ENCODE peak calls at places on chromosomes 12 and 14, in eight cellular contexts. C, F, P, A, M, Q, X and N are unnamed samples.

GRCh38 chr12:24681570-24681969 is 267.3 kb downstream of the BCAT1 start:
- DNase-seq in C (no peak), F (no peak), P (peak; percentile 11), A (no peak), M (no peak), Q (no peak), X (no peak), N (no peak)

GRCh38 chr12:25866586-25867378 is 91.7 kb upstream of the RASSF8 start:
- DNase-seq in C (no peak), F (no peak), P (no peak), A (no peak), M (no peak), Q (no peak), X (no peak), N (peak; percentile 85)

GRCh38 chr12:29566441-29566840 is 69.0 kb upstream of the OVCH1 start:
- DNase-seq in C (no peak), F (no peak), P (no peak), A (no peak), M (peak; percentile 37), Q (no peak), X (no peak), N (no peak)

GRCh38 chr14:101225116-101225728 is 321.7 kb upstream of the RTL1 start:
- DNase-seq in C (no peak), F (no peak), P (no peak), A (no peak), M (no peak), Q (no peak), X (no peak), N (no peak)

GRCh38 chr12:89674326-89674942 is 34.2 kb downstream of the ATP2B1 start:
- DNase-seq in C (no peak), F (peak; percentile 61), P (no peak), A (no peak), M (no peak), Q (no peak), X (no peak), N (no peak)

GRCh38 chr14:91094772-91095171 is 19.1 kb upstream of the DGLUCY start:
- DNase-seq in C (no peak), F (no peak), P (no peak), A (no peak), M (no peak), Q (no peak), X (no peak), N (no peak)

GRCh38 chr12:117143008-117143532 is 43.9 kb upstream of the TESC start:
- DNase-seq in C (no peak), F (no peak), P (no peak), A (no peak), M (peak; percentile 83), Q (no peak), X (no peak), N (no peak)

GRCh38 chr12:96472384-96472783 is 17.0 kb upstream of the CFAP54 start:
- DNase-seq in C (no peak), F (no peak), P (no peak), A (no peak), M (no peak), Q (no peak), X (no peak), N (no peak)

GRCh38 chr12:7907009-7907408 is 29.0 kb downstream of the SLC2A3 start:
- DNase-seq in C (peak; percentile 59), F (peak; percentile 9), P (peak; percentile 6), A (no peak), M (peak; percentile 61), Q (peak; percentile 86), X (no peak), N (peak; percentile 48)

GRCh38 chr12:92255741-92256140 is 110.1 kb upstream of the BTG1 start:
- DNase-seq in C (no peak), F (no peak), P (no peak), A (no peak), M (no peak), Q (no peak), X (no peak), N (no peak)

GRCh38 chr12:71208053-71208685 is 50.4 kb upstream of the TSPAN8 start:
- DNase-seq in C (no peak), F (no peak), P (peak; percentile 6), A (no peak), M (no peak), Q (no peak), X (no peak), N (no peak)

GRCh38 chr12:19779393-19780056 is 340.2 kb downstream of the AEBP2 start:
- DNase-seq in C (no peak), F (no peak), P (no peak), A (no peak), M (no peak), Q (no peak), X (no peak), N (no peak)

GRCh38 chr12:107748472-107748871 is 12.5 kb downstream of the PRDM4 start:
- DNase-seq in C (no peak), F (no peak), P (no peak), A (no peak), M (peak; percentile 81), Q (no peak), X (no peak), N (no peak)

GRCh38 chr14:55846852-55847471 is 267.0 kb downstream of the KTN1 start:
- DNase-seq in C (no peak), F (no peak), P (no peak), A (no peak), M (peak; percentile 50), Q (no peak), X (peak; percentile 26), N (no peak)

GRCh38 chr14:90368946-90369721 is 27.7 kb upstream of the CALM1 start:
- DNase-seq in C (no peak), F (no peak), P (no peak), A (peak; percentile 6), M (peak; percentile 33), Q (no peak), X (no peak), N (no peak)

GRCh38 chr14:102951034-102951433 is 28.6 kb downstream of the AMN start:
- DNase-seq in C (no peak), F (no peak), P (no peak), A (peak; percentile 72), M (no peak), Q (no peak), X (no peak), N (no peak)

GRCh38 chr14:25371053-25371452 is 321.1 kb upstream of the STXBP6 start:
- DNase-seq in C (no peak), F (no peak), P (no peak), A (no peak), M (no peak), Q (no peak), X (no peak), N (no peak)

GRCh38 chr14:101926085-101926484 is 38.3 kb upstream of the DYNC1H1 start:
- DNase-seq in C (no peak), F (no peak), P (no peak), A (no peak), M (no peak), Q (no peak), X (no peak), N (no peak)

GRCh38 chr12:10130042-10130441 is at the start of gene CLEC7A:
- DNase-seq in C (no peak), F (no peak), P (no peak), A (no peak), M (no peak), Q (no peak), X (no peak), N (no peak)

GRCh38 chr12:96425321-96425720 is 25.1 kb upstream of the CDK17 start:
- DNase-seq in C (no peak), F (no peak), P (no peak), A (no peak), M (peak; percentile 97), Q (no peak), X (no peak), N (no peak)